ENCODE peak calls at places on chromosomes 5 and 9, in nine cellular contexts. T, H, Z, I, E, U, L, M and X are unnamed samples.

GRCh38 chr5:133247881-133248642 is 196.2 kb downstream of the HSPA4 start:
- DNase-seq in M (peak; percentile 80), T (no peak), I (no peak), L (peak; percentile 76), H (peak; percentile 77), U (peak; percentile 73), Z (no peak), E (peak; percentile 35), X (no peak)

GRCh38 chr5:175828676-175829075 is 42.7 kb upstream of the CPLX2 start:
- DNase-seq in U (no peak), Z (no peak), H (no peak), E (no peak), M (no peak), T (no peak), L (no peak), I (no peak), X (no peak)

GRCh38 chr5:141871870-141872269 is 6.3 kb downstream of the PCDH1 start:
- DNase-seq in M (no peak), I (no peak), Z (no peak), E (no peak), H (no peak), T (no peak), U (no peak), L (no peak), X (no peak)

GRCh38 chr5:140632366-140633080 is 452 bp downstream of the CD14 start:
- DNase-seq in L (peak; percentile 58), E (no peak), M (peak; percentile 69), U (no peak), H (peak; percentile 67), T (peak; percentile 64), I (peak; percentile 13), Z (no peak), X (peak; percentile 46)

GRCh38 chr5:76291305-76292077 is 111.6 kb upstream of the IQGAP2 start:
- DNase-seq in M (no peak), H (no peak), T (no peak), U (no peak), E (peak; percentile 73), Z (no peak), I (no peak), L (peak; percentile 92), X (no peak)

GRCh38 chr9:136074706-136075105 is 20.4 kb downstream of the NACC2 start:
- DNase-seq in Z (no peak), L (no peak), E (no peak), T (no peak), I (no peak), H (no peak), M (no peak), U (no peak), X (no peak)

GRCh38 chr5:10333154-10334006 is 20.1 kb upstream of the MARCHF6 start:
- DNase-seq in E (no peak), T (no peak), Z (no peak), I (no peak), M (peak; percentile 58), H (peak; percentile 33), L (peak; percentile 59), U (peak; percentile 48), X (no peak)

GRCh38 chr5:65512170-65512937 is 30.6 kb upstream of the ADAMTS6 start:
- DNase-seq in T (no peak), U (no peak), H (no peak), Z (no peak), I (no peak), L (no peak), M (peak; percentile 8), E (no peak), X (no peak)

GRCh38 chr5:135488727-135489465 is 36.7 kb upstream of the TIFAB start:
- DNase-seq in M (peak; percentile 83), L (no peak), Z (peak; percentile 60), T (peak; percentile 62), E (peak; percentile 71), H (no peak), U (peak; percentile 68), I (no peak), X (no peak)

GRCh38 chr9:95458666-95459065 is 58.1 kb downstream of the PTCH1 start:
- DNase-seq in H (no peak), T (no peak), I (no peak), L (no peak), U (no peak), E (no peak), M (no peak), Z (peak; percentile 58), X (no peak)

GRCh38 chr9:12503606-12504122 is 189.5 kb upstream of the TYRP1 start:
- DNase-seq in T (no peak), M (no peak), E (no peak), Z (no peak), I (no peak), H (no peak), U (no peak), L (no peak), X (no peak)

GRCh38 chr5:151773979-151774378 is 2.2 kb downstream of the G3BP1 start:
- DNase-seq in U (no peak), M (peak; percentile 22), Z (no peak), I (no peak), H (no peak), T (no peak), E (no peak), L (no peak), X (no peak)

GRCh38 chr5:98963019-98963418 is 34.2 kb upstream of the CHD1 start:
- DNase-seq in M (no peak), E (no peak), L (no peak), T (no peak), Z (no peak), H (no peak), I (no peak), U (no peak), X (no peak)

GRCh38 chr5:37849641-37850040 is 9.8 kb upstream of the GDNF start:
- DNase-seq in I (no peak), M (no peak), Z (no peak), U (no peak), L (no peak), E (no peak), T (no peak), H (no peak), X (no peak)

GRCh38 chr9:91214086-91214485 is 147.6 kb downstream of the AUH start:
- DNase-seq in E (no peak), L (no peak), Z (no peak), U (no peak), I (no peak), H (no peak), T (no peak), M (peak; percentile 84), X (no peak)

GRCh38 chr5:129460121-129460950 is at the start of gene ADAMTS19:
- DNase-seq in I (no peak), E (no peak), U (no peak), T (peak; percentile 43), L (peak; percentile 38), M (peak; percentile 45), H (peak; percentile 23), Z (peak; percentile 0), X (no peak)